ENCODE peak calls at places on chromosomes 13 and 19, in ten cellular contexts. W is right lobe of liver; E is activated CD4-positive, CD25-positive, alpha-beta regulatory T cell treated with anti-CD3 and anti-CD28 coated beads, Interleukin-2, amount 50 U/mL, for 72 hours; B is progenitor cell of endocrine pancreas; V is psoas muscle; K is activated CD8-positive, alpha-beta T cell treated with anti-CD3 and anti-CD28 coated beads, Interleukin-2, amount 10 ng/mL, durations not matched to agents 7 days and 5 days; Q is pulmonary artery endothelial cell; O is neural progenitor cell; D is myocyte; I is HS-5. C is an unnamed sample.

GRCh38 chr13:94263038-94263437 is 216.4 kb downstream of the DCT start:
- DNase-seq in W (no peak), E (no peak), B (no peak), V (no peak), K (no peak), Q (no peak), O (no peak), D (no peak), I (no peak), C (no peak)

GRCh38 chr13:100330662-100331061 is 241.8 kb downstream of the PCCA start:
- DNase-seq in W (no peak), E (no peak), B (no peak), V (no peak), K (no peak), Q (no peak), O (no peak), D (no peak), I (no peak), C (no peak)

GRCh38 chr13:26601669-26602068 is 44.2 kb downstream of the WASF3 start:
- DNase-seq in W (no peak), E (no peak), B (no peak), V (no peak), K (peak), Q (peak), O (no peak), D (peak), I (no peak), C (no peak)

GRCh38 chr19:55632463-55632834 is 8.1 kb upstream of the ZNF784 start:
- DNase-seq in W (peak), E (peak), B (peak), V (peak), K (peak), Q (peak), O (peak), D (peak), I (peak), C (peak)

GRCh38 chr13:63948045-63948444 is 2532.4 kb upstream of the PCDH20 start:
- DNase-seq in W (no peak), E (no peak), B (no peak), V (no peak), K (no peak), Q (no peak), O (no peak), D (no peak), I (no peak), C (no peak)

GRCh38 chr13:39433705-39434104 is 169.3 kb downstream of the LHFPL6 start:
- DNase-seq in W (no peak), E (no peak), B (no peak), V (no peak), K (no peak), Q (no peak), O (no peak), D (no peak), I (no peak), C (no peak)

GRCh38 chr13:102597029-102598015 is 536 bp downstream of the TPP2 start:
- DNase-seq in W (peak), E (no peak), B (peak), V (peak), K (peak), Q (no peak), O (peak), D (peak), I (no peak), C (peak)

GRCh38 chr19:47778954-47779351 is 450 bp downstream of the SELENOW start:
- DNase-seq in W (peak), E (no peak), B (no peak), V (peak), K (peak), Q (no peak), O (peak), D (peak), I (no peak), C (peak)

GRCh38 chr13:32023096-32023495 is 8.5 kb upstream of the FRY start:
- DNase-seq in W (no peak), E (no peak), B (no peak), V (no peak), K (no peak), Q (no peak), O (no peak), D (no peak), I (no peak), C (no peak)

GRCh38 chr13:78675112-78675511 is 16.2 kb upstream of the OBI1 start:
- DNase-seq in W (no peak), E (no peak), B (no peak), V (no peak), K (no peak), Q (no peak), O (no peak), D (no peak), I (no peak), C (no peak)

GRCh38 chr19:44960906-44961734 is 5.9 kb downstream of the CLPTM1 start:
- DNase-seq in W (no peak), E (no peak), B (no peak), V (no peak), K (no peak), Q (no peak), O (no peak), D (peak), I (no peak), C (no peak)

GRCh38 chr13:90770334-90770733 is 577.2 kb upstream of the MIR17HG start:
- DNase-seq in W (no peak), E (no peak), B (no peak), V (no peak), K (no peak), Q (no peak), O (no peak), D (no peak), I (no peak), C (no peak)

GRCh38 chr19:11268783-11269267 is 6.5 kb upstream of the DOCK6 start:
- DNase-seq in W (peak), E (no peak), B (no peak), V (peak), K (no peak), Q (peak), O (no peak), D (peak), I (peak), C (peak)

GRCh38 chr19:10979950-10980349 is 19.1 kb downstream of the SMARCA4 start:
- DNase-seq in W (no peak), E (no peak), B (no peak), V (no peak), K (peak), Q (no peak), O (no peak), D (no peak), I (no peak), C (no peak)

GRCh38 chr19:13615890-13616289 is 109.6 kb upstream of the CACNA1A start:
- DNase-seq in W (no peak), E (no peak), B (no peak), V (no peak), K (no peak), Q (no peak), O (no peak), D (peak), I (no peak), C (no peak)

GRCh38 chr13:73140804-73141203 is 82.0 kb downstream of the KLF5 start:
- DNase-seq in W (no peak), E (no peak), B (no peak), V (no peak), K (no peak), Q (no peak), O (no peak), D (no peak), I (no peak), C (no peak)

GRCh38 chr19:48390188-48391099 is 907 bp downstream of the KDELR1 start:
- DNase-seq in W (peak), E (peak), B (peak), V (peak), K (peak), Q (no peak), O (peak), D (peak), I (no peak), C (peak)

GRCh38 chr19:28148554-28148953 is 1064.4 kb downstream of the UQCRFS1 start:
- DNase-seq in W (no peak), E (no peak), B (no peak), V (no peak), K (no peak), Q (no peak), O (no peak), D (no peak), I (no peak), C (no peak)

GRCh38 chr13:79451500-79451962 is 29.4 kb upstream of the NDFIP2 start:
- DNase-seq in W (no peak), E (peak), B (no peak), V (no peak), K (peak), Q (peak), O (no peak), D (peak), I (peak), C (no peak)

GRCh38 chr19:17538684-17539287 is 16.7 kb upstream of the COLGALT1 start:
- DNase-seq in W (no peak), E (no peak), B (no peak), V (no peak), K (no peak), Q (no peak), O (no peak), D (no peak), I (no peak), C (no peak)

GRCh38 chr13:111554539-111555267 is 234.3 kb downstream of the TEX29 start:
- DNase-seq in W (no peak), E (no peak), B (no peak), V (no peak), K (no peak), Q (no peak), O (no peak), D (no peak), I (no peak), C (no peak)

GRCh38 chr19:48466571-48467325 is 2.4 kb upstream of the CYTH2 start:
- DNase-seq in W (no peak), E (no peak), B (no peak), V (no peak), K (no peak), Q (no peak), O (no peak), D (peak), I (no peak), C (no peak)

GRCh38 chr19:4279530-4280422 is 710 bp downstream of the SHD start:
- DNase-seq in W (no peak), E (no peak), B (no peak), V (no peak), K (no peak), Q (no peak), O (peak), D (no peak), I (no peak), C (no peak)